ENCODE peak calls at places on chromosomes 11 and 22, in six cellular contexts. F, U, P, D, K and Z are unnamed samples.
A peak's percentile ranks its signal among the peaks of the same experiment; 100 is the strongest.

GRCh38 chr11:65448418-65449196 is 26.0 kb downstream of the NEAT1 start:
- DNase-seq in F (no peak), U (no peak), P (no peak), D (no peak), K (no peak), Z (no peak)

GRCh38 chr11:11016123-11016522 is 158.3 kb upstream of the ZBED5 start:
- DNase-seq in F (no peak), U (no peak), P (no peak), D (no peak), K (no peak), Z (no peak)

GRCh38 chr11:112554586-112554985 is 293.9 kb upstream of the PLET1 start:
- DNase-seq in F (no peak), U (no peak), P (no peak), D (no peak), K (no peak), Z (no peak)

GRCh38 chr11:17774232-17775034 is 39.9 kb downstream of the KCNC1 start:
- DNase-seq in F (no peak), U (no peak), P (no peak), D (no peak), K (no peak), Z (no peak)

GRCh38 chr11:12179521-12179920 is 69.1 kb downstream of the MICAL2 start:
- DNase-seq in F (no peak), U (no peak), P (no peak), D (no peak), K (no peak), Z (no peak)

GRCh38 chr11:116037851-116038250 is 533.6 kb upstream of the CADM1 start:
- DNase-seq in F (no peak), U (no peak), P (no peak), D (no peak), K (no peak), Z (no peak)

GRCh38 chr11:119421941-119422504 is 949 bp downstream of the THY1 start:
- DNase-seq in F (peak; percentile 12), U (no peak), P (no peak), D (peak; percentile 37), K (no peak), Z (no peak)

GRCh38 chr11:60756307-60757032 is at the start of gene MS4A15:
- DNase-seq in F (no peak), U (no peak), P (no peak), D (no peak), K (no peak), Z (no peak)

GRCh38 chr11:123545726-123546125 is 108.7 kb downstream of the SCN3B start:
- DNase-seq in F (no peak), U (no peak), P (no peak), D (no peak), K (no peak), Z (no peak)

GRCh38 chr11:30328676-30329075 is 5.8 kb downstream of the ARL14EP start:
- DNase-seq in F (no peak), U (no peak), P (no peak), D (no peak), K (no peak), Z (no peak)

GRCh38 chr22:19197997-19198865 is 19.7 kb upstream of the SLC25A1 start:
- DNase-seq in F (no peak), U (no peak), P (no peak), D (no peak), K (no peak), Z (no peak)

GRCh38 chr22:26489447-26490036 is 5.9 kb downstream of the SRRD start:
- DNase-seq in F (no peak), U (no peak), P (no peak), D (no peak), K (no peak), Z (no peak)

GRCh38 chr11:118928870-118929495 is 3.3 kb upstream of the BCL9L start:
- DNase-seq in F (peak; percentile 75), U (no peak), P (peak; percentile 68), D (peak; percentile 84), K (peak; percentile 92), Z (no peak)

GRCh38 chr22:28714043-28714442 is 27.6 kb downstream of the CHEK2 start:
- DNase-seq in F (no peak), U (no peak), P (no peak), D (no peak), K (no peak), Z (no peak)

GRCh38 chr22:31128156-31128555 is 5.4 kb downstream of the INPP5J start:
- DNase-seq in F (no peak), U (no peak), P (no peak), D (no peak), K (no peak), Z (no peak)

GRCh38 chr11:87819141-87819540 is 356.1 kb downstream of the RAB38 start:
- DNase-seq in F (no peak), U (no peak), P (no peak), D (no peak), K (no peak), Z (no peak)

GRCh38 chr11:19953342-19953741 is 206.9 kb downstream of the DBX1 start:
- DNase-seq in F (peak; percentile 8), U (no peak), P (no peak), D (no peak), K (no peak), Z (no peak)

GRCh38 chr11:1883342-1884122 is 8.2 kb downstream of the PRR33 start:
- DNase-seq in F (no peak), U (no peak), P (no peak), D (no peak), K (no peak), Z (no peak)

GRCh38 chr22:50441428-50441993 is 33.3 kb downstream of the SBF1 start:
- DNase-seq in F (no peak), U (no peak), P (no peak), D (no peak), K (no peak), Z (no peak)

GRCh38 chr22:19962909-19963806 is 21.5 kb upstream of the TXNRD2 start:
- DNase-seq in F (no peak), U (no peak), P (no peak), D (no peak), K (no peak), Z (no peak)

GRCh38 chr22:39820266-39820665 is 73.3 kb downstream of the ENTHD1 start:
- DNase-seq in F (peak; percentile 68), U (no peak), P (no peak), D (no peak), K (no peak), Z (no peak)